ENCODE peak calls at places on chromosomes 5 and 9, in four cellular contexts. M is adrenal gland, P is ovary, U is neuronal stem cell. C is an unnamed sample.

GRCh38 chr5:17743580-17744435 is 109.5 kb downstream of the TAF11L14 start:
- DNase-seq in M (no peak), U (no peak), P (no peak), C (no peak)

GRCh38 chr5:78506296-78507049 is 142.1 kb downstream of the LHFPL2 start:
- DNase-seq in P (no peak), U (no peak), M (no peak), C (no peak)

GRCh38 chr5:39164529-39165402 is 54.6 kb downstream of the FYB1 start:
- DNase-seq in M (no peak), P (no peak), U (no peak), C (no peak)

GRCh38 chr9:21709464-21710058 is 92.9 kb upstream of the MTAP start:
- DNase-seq in P (no peak), M (peak; percentile 76), U (peak; percentile 57), C (no peak)

GRCh38 chr9:134643306-134643705 is 1.7 kb downstream of the COL5A1 start:
- DNase-seq in M (peak; percentile 17), U (no peak), P (peak; percentile 73), C (peak; percentile 62)

GRCh38 chr5:27900761-27901160 is 862.4 kb upstream of the CDH9 start:
- DNase-seq in M (no peak), U (no peak), P (no peak), C (no peak)

GRCh38 chr5:128163991-128164390 is 80.4 kb downstream of the SLC12A2 start:
- DNase-seq in U (no peak), P (no peak), M (no peak), C (no peak)

GRCh38 chr5:95984287-95984938 is 22.8 kb upstream of the ELL2 start:
- DNase-seq in U (no peak), P (no peak), M (no peak), C (no peak)

GRCh38 chr5:155895484-155895883 is 431.5 kb upstream of the SGCD start:
- DNase-seq in P (no peak), M (no peak), U (no peak), C (no peak)

GRCh38 chr5:8456846-8457186 is 587.9 kb downstream of the MTRR start:
- DNase-seq in M (peak; percentile 2), U (no peak), P (no peak), C (no peak)
- H3K4me3 ChIP-seq in M (no peak overlapping the region), U (no peak overlapping the region), P (no peak overlapping the region), C (peak overlapping the region; percentile 5)

GRCh38 chr5:76716456-76717157 is 681 bp downstream of the F2R start:
- DNase-seq in U (peak; percentile 12), M (no peak), P (no peak), C (no peak)

GRCh38 chr5:76714771-76715483 is 999 bp upstream of the F2R start:
- DNase-seq in P (peak; percentile 37), M (no peak), U (no peak), C (no peak)

GRCh38 chr5:76717222-76718083 is 1.5 kb downstream of the F2R start:
- DNase-seq in P (no peak), M (no peak), U (no peak), C (no peak)

GRCh38 chr5:76715734-76716455 is at the start of gene F2R:
- DNase-seq in M (peak; percentile 32), U (peak; percentile 74), P (peak; percentile 54), C (no peak)

DNA sequence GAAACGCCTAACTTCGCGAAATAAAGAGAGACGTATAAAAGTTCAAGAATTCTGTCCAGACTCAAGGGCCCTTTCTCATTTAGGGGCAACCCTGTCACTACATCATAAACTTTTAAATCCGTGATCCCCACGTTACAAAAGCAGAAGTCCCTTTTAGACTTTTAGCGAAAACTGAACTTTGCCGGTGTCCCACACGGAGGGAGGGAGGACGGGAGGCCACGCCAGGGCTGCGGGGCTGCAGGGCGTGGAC is 517 bp upstream of the F2R start:
- DNase-seq in U (no peak), P (no peak), M (no peak), C (no peak)
- H3K27ac ChIP-seq in U (no peak overlapping the region), P (no peak overlapping the region), M (peak overlapping the region; percentile 31), C (peak overlapping the region; percentile 74)

GRCh38 chr5:154850255-154851062 is at the start of gene FAXDC2:
- DNase-seq in U (peak; percentile 49), P (peak; percentile 84), M (peak; percentile 88), C (peak; percentile 81)
- H3K4me3 ChIP-seq in U (peak within 1 kb of the TSS; percentile 54), P (peak within 1 kb of the TSS; percentile 54), M (peak within 1 kb of the TSS; percentile 86), C (peak within 1 kb of the TSS; percentile 62)

GRCh38 chr5:141866111-141866510 is 12.1 kb downstream of the PCDH1 start:
- DNase-seq in M (no peak), P (no peak), U (no peak), C (no peak)
- H3K27ac ChIP-seq in M (no peak overlapping the region), P (no peak overlapping the region), U (no peak overlapping the region), C (no peak overlapping the region)

GRCh38 chr9:14314424-14314928 is 535 bp upstream of the NFIB start:
- DNase-seq in P (peak; percentile 81), U (no peak), M (peak; percentile 90), C (peak; percentile 92)

GRCh38 chr9:14316574-14317304 is 2.8 kb upstream of the NFIB start:
- DNase-seq in U (no peak), M (no peak), P (no peak), C (no peak)

GRCh38 chr9:14313951-14314423 is at the start of gene NFIB:
- DNase-seq in P (peak; percentile 81), U (no peak), M (peak; percentile 80), C (peak; percentile 58)

GRCh38 chr9:14315754-14316573 is 2.0 kb upstream of the NFIB start:
- DNase-seq in P (peak; percentile 68), M (peak; percentile 39), U (peak; percentile 48), C (peak; percentile 56)

DNA sequence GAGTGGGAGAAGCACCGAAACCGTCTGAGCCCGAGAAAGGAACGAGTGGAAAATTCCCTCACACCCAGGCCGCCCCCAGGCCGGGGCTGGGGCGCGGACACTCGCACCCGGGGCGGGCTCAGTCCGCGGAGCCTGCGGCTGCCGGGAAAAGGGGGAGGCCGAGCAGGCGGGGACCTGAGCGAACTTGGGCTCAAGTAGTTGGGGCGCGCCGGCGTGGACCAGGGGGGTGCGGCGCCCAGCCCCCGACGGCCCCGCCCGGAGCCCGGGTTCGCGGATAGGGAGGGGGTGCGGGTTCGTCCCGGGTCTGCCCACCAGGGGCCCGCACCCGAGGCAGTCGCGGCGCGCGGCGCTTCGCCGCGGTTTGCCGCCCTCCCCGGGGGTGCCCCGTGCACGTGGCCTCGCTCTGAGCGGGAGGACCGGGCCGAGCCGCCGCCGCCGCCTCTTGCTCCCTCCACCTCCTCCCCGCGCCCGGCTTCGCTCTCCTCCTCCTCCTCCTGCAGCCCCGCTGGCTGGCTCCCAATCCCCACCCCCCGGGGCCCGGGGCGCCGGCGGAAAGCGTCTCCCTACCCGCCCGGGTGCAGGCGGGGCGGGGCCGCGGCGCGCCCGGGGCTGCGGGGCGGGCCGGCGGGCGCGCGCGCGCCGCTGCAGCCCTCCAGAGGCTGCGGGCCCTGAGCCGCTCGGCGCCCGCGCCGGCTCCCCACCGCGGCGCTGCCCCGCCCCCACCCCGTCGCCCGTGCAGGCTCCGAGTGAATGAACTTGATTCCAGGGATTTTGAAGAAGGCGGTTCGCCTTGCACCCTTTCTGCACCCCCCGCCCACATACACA is 1.2 kb upstream of the NFIB start:
- DNase-seq in U (peak; percentile 32), M (peak; percentile 94), P (peak; percentile 96), C (peak; percentile 94)
- H3K4me3 ChIP-seq in U (peak overlapping the region; percentile 54), M (peak overlapping the region; percentile 79), P (peak overlapping the region; percentile 64), C (peak overlapping the region; percentile 87)

GRCh38 chr9:75798484-75798883 is 92.0 kb upstream of the PCSK5 start:
- DNase-seq in M (no peak), U (no peak), P (no peak), C (no peak)

GRCh38 chr9:75797181-75797580 is 93.3 kb upstream of the PCSK5 start:
- DNase-seq in M (no peak), U (no peak), P (no peak), C (no peak)

DNA sequence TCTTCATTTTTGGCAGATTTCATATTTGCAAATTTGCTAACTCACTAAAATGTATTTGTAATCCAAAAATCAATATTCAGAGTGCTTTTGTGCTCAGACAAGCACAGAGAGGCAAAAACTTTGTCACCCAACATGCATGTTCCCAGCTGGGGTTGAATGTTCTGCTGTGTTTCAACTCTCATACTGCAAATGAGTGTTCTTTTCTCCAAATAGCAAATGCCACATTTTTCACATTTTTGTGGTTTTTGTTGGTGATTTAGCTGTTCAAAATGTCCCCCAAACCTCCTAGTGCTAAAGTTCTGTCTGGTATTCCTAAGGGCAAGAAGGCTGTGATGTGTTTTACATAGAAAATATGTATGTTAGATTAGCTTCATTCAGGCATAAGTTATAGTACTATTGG is 87.3 kb upstream of the PCSK5 start:
- DNase-seq in U (no peak), P (no peak), M (no peak), C (no peak)
- H3K27ac ChIP-seq in U (no peak overlapping the region), P (no peak overlapping the region), M (no peak overlapping the region), C (no peak overlapping the region)

GRCh38 chr5:179262126-179262920 is 82.9 kb downstream of the ADAMTS2 start:
- DNase-seq in P (no peak), M (no peak), U (no peak), C (peak; percentile 15)

GRCh38 chr5:179259731-179260323 is 85.4 kb downstream of the ADAMTS2 start:
- DNase-seq in U (no peak), M (no peak), P (no peak), C (peak; percentile 8)

GRCh38 chr5:179261301-179262125 is 83.7 kb downstream of the ADAMTS2 start:
- DNase-seq in M (no peak), U (peak; percentile 46), P (peak; percentile 38), C (peak; percentile 27)

GRCh38 chr5:179258922-179259730 is 86.1 kb downstream of the ADAMTS2 start:
- DNase-seq in U (no peak), P (peak; percentile 76), M (no peak), C (peak; percentile 57)

GRCh38 chr5:179260324-179261070 is 84.8 kb downstream of the ADAMTS2 start:
- DNase-seq in M (no peak), U (no peak), P (peak; percentile 24), C (peak; percentile 13)
- H3K4me3 ChIP-seq in M (no peak overlapping the region), U (no peak overlapping the region), P (no peak overlapping the region), C (no peak overlapping the region)

GRCh38 chr9:129619787-129620668 is 873 bp downstream of the C9orf50 start:
- DNase-seq in P (peak; percentile 48), M (no peak), U (no peak), C (no peak)
- H3K27ac ChIP-seq in P (no peak overlapping the region), M (no peak overlapping the region), U (no peak overlapping the region), C (no peak overlapping the region)

DNA sequence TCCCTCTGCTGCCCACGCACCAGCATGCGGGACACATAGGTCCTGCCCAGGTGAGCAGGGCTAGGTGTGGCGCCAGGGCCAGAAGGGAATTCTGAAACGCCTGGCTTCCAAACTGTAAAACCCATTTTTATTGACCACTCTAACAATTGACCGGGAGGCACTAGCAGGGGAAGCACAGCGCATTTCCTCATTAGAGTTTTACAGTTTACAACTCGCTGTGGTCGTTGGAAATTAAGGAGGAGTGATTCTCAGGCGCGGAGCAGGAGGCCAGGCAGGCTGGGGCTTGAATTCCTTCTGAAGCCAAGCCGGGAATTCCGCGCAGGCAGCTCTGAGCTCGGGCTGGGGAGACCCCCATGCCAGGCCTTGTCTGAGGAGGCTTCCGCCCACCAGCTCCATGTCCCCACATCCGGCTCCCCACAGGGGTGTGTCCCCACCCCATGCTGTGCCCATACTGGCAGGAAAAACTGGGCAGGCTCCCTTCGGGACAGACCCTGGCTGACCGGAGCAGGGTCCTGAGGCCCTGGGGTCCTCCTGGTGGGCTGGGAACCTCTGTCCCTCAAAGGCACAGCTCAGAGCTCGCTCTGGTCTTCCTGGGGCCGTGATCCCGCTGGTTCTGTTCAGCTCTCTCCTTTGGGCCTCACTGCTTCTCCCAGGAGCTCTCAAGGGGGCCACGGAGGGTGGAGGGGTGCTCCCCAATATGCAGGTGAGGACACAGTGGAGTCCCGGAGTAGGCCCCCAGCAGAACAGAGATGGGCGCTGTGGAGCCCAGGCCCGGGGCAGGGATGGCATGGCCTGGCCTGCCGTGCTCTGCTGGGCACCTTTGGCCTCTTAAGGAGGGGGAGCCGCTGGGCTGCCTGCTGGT is 1.2 kb upstream of the NRARP start:
- DNase-seq in M (no peak), U (no peak), P (peak; percentile 44), C (no peak)
- H3K4me3 ChIP-seq in M (peak overlapping the region; percentile 55), U (peak overlapping the region; percentile 38), P (no peak overlapping the region), C (no peak overlapping the region)

C was measured in uterus.